ENCODE peak calls at places on chromosomes 12 and 14, in four cellular contexts. A is GM12878, Q is HepG2, I is K562. W is an unnamed sample.

GRCh38 chr14:105930572-105930971 is 404.2 kb downstream of the TMEM121 start:
- DNase-seq in A (no peak), Q (no peak), I (peak), W (no peak)

GRCh38 chr12:120110550-120111501 is 5.7 kb downstream of the RAB35 start:
- DNase-seq in A (no peak), Q (no peak), I (no peak), W (no peak)

GRCh38 chr12:75665216-75665615 is 153.8 kb upstream of the KRR1 start:
- DNase-seq in A (no peak), Q (peak), I (no peak), W (no peak)

GRCh38 chr12:92193846-92194245 is 48.2 kb upstream of the BTG1 start:
- DNase-seq in A (no peak), Q (no peak), I (no peak), W (no peak)

GRCh38 chr12:113766880-113767878 is 198.9 kb downstream of the RBM19 start:
- DNase-seq in A (no peak), Q (peak), I (no peak), W (no peak)

GRCh38 chr12:125246346-125246656 is 181.1 kb downstream of the AACS start:
- DNase-seq in A (no peak), Q (no peak), I (no peak), W (no peak)

GRCh38 chr12:12461281-12461922 is 101.3 kb downstream of the DUSP16 start:
- DNase-seq in A (no peak), Q (no peak), I (no peak), W (no peak)

GRCh38 chr12:53770281-53770680 is 18.5 kb upstream of the CISTR start:
- DNase-seq in A (no peak), Q (no peak), I (no peak), W (no peak)

GRCh38 chr14:33357225-33358010 is 418.7 kb downstream of the NPAS3 start:
- DNase-seq in A (no peak), Q (no peak), I (no peak), W (no peak)

GRCh38 chr14:84029246-84029645 is 1500.7 kb upstream of the FLRT2 start:
- DNase-seq in A (no peak), Q (no peak), I (no peak), W (peak)

GRCh38 chr12:103578926-103579325 is 8.1 kb upstream of the STAB2 start:
- DNase-seq in A (no peak), Q (no peak), I (no peak), W (no peak)

GRCh38 chr14:59482471-59483331 is 1.5 kb downstream of the L3HYPDH start:
- DNase-seq in A (no peak), Q (peak), I (peak), W (peak)

GRCh38 chr12:43278268-43278832 is 273.7 kb downstream of the ADAMTS20 start:
- DNase-seq in A (peak), Q (no peak), I (no peak), W (peak)

GRCh38 chr14:50619569-50620141 is 48.5 kb downstream of the SAV1 start:
- DNase-seq in A (peak), Q (peak), I (no peak), W (peak)

GRCh38 chr14:104307627-104308401 is 169.4 kb downstream of the KIF26A start:
- DNase-seq in A (no peak), Q (no peak), I (no peak), W (no peak)

GRCh38 chr14:105019861-105020814 is 745 bp downstream of the CDCA4 start:
- DNase-seq in A (no peak), Q (no peak), I (no peak), W (peak)

GRCh38 chr12:62631531-62632520 is 165.2 kb downstream of the MON2 start:
- DNase-seq in A (no peak), Q (peak), I (no peak), W (peak)

GRCh38 chr14:60648169-60648933 is 926 bp downstream of the SIX1 start:
- DNase-seq in A (no peak), Q (no peak), I (peak), W (no peak)

GRCh38 chr14:64440494-64440893 is 24.8 kb upstream of the AKAP5 start:
- DNase-seq in A (no peak), Q (no peak), I (no peak), W (no peak)

GRCh38 chr14:101018561-101019290 is 115.2 kb upstream of the RTL1 start:
- DNase-seq in A (no peak), Q (no peak), I (no peak), W (no peak)

GRCh38 chr14:30129795-30130194 is 202.1 kb upstream of the PRKD1 start:
- DNase-seq in A (no peak), Q (no peak), I (no peak), W (no peak)

GRCh38 chr12:13000935-13001724 is 1.1 kb upstream of the HEBP1 start:
- DNase-seq in A (no peak), Q (peak), I (peak), W (peak)

GRCh38 chr12:99389751-99390150 is 257.8 kb upstream of the GARIN6 start:
- DNase-seq in A (no peak), Q (no peak), I (no peak), W (no peak)

DNA sequence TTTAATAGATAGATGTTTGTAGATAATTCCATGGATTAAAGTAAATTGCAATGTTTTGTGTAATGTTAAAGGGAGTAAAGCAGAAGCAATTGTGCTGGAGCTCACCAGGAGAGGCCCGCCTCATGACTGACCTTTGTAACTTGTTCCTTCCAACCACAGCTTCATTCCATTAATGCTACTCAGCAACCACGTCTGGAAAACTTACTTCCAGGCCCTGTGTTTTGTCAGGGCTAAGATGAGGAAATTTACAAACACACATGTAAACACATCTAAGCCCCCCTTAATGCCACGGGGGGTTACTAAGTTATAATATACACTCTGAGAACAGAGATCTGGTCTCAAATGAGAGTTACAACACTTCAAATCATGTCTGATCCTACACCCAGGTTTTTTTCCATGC is 12.4 kb downstream of the LUM start:
- DNase-seq in A (no peak), Q (no peak), I (no peak), W (no peak)
- TF ChIP-seq MAX in A (no peak), Q (no peak), I (no peak), W (no peak)

GRCh38 chr14:76762617-76763361 is 1.5 kb downstream of the VASH1 start:
- DNase-seq in A (no peak), Q (no peak), I (peak), W (no peak)
- TF ChIP-seq EZH2 in A (no peak), Q (no peak), I (no peak), W (no peak)

GRCh38 chr14:55574988-55575387 is 5.0 kb upstream of the KTN1 start:
- DNase-seq in A (no peak), Q (no peak), I (no peak), W (no peak)

GRCh38 chr14:55579724-55580400 is at the start of gene KTN1:
- DNase-seq in A (no peak), Q (peak), I (peak), W (peak)

GRCh38 chr14:55580401-55581010 is 499 bp downstream of the KTN1 start:
- DNase-seq in A (no peak), Q (no peak), I (peak), W (peak)

GRCh38 chr14:55578511-55578910 is 1.5 kb upstream of the KTN1 start:
- DNase-seq in A (no peak), Q (no peak), I (no peak), W (no peak)

GRCh38 chr14:55577229-55577628 is 2.8 kb upstream of the KTN1 start:
- DNase-seq in A (no peak), Q (no peak), I (no peak), W (no peak)
- TF ChIP-seq MAX in A (no peak), Q (no peak), I (no peak), W (no peak)

GRCh38 chr14:102608064-102608446 is 15.6 kb downstream of the RCOR1 start:
- DNase-seq in A (peak), Q (no peak), I (no peak), W (no peak)

GRCh38 chr14:102605026-102605425 is 12.6 kb downstream of the RCOR1 start:
- DNase-seq in A (no peak), Q (no peak), I (no peak), W (no peak)

GRCh38 chr14:102603293-102603907 is 11.0 kb downstream of the RCOR1 start:
- DNase-seq in A (no peak), Q (no peak), I (no peak), W (no peak)

GRCh38 chr14:102604183-102604582 is 11.7 kb downstream of the RCOR1 start:
- DNase-seq in A (no peak), Q (no peak), I (no peak), W (no peak)

DNA sequence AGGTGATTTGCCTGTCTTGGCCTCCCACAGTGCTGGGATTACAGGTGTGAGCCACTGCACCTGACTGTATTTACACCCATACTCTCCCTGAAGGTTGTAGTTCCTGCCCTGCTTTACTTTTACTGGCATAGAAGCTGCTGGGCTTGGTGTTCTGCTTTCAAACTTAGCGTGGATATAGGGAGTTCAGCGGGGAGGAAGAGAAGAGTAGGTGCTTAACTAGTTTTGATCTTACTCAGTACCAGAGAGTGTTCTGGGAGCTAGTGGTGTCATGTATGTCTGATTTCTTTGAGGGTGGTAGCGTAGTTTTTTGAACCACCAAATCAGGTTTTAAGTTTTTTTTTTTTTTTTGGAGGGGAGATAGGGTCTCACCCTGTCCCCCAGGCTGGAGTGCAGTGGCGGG is 13.8 kb downstream of the RCOR1 start:
- DNase-seq in A (peak), Q (no peak), I (no peak), W (no peak)
- TF ChIP-seq EZH2 in A (no peak), Q (no peak), I (no peak), W (no peak)

DNA sequence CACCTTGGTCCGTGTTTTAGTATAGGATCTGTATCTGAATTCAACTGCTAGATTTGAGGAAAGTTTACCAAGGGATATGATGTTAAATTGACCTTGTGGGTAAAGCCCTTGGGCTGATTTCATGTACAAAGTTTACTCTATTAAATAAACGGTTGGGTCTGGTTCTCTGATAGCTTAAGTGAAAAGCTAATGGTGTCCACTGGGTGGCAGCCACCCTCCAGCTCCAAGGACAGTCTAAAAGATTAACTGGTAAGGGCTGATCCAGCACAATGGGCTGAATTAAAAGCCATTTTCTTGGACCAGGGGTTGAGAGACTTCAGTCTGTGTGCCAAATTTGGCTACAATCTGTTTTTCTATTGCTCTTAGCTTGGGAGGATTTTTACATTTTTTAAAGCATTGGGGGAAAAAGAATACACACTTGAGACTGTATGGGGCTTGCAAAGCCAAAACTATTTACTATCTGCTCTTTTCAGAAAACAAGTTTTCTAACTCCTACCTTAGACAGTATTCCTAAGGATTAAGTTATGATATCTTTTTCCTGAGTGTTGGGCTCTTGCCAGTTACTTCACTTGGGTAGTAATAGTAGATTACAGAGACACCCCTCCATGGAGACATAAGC is 116.5 kb downstream of the GPHN start:
- DNase-seq in A (peak), Q (peak), I (peak), W (peak)
- TF ChIP-seq MAX in A (no peak), Q (no peak), I (no peak), W (no peak)

GRCh38 chr12:132558861-132559623 is 51.3 kb downstream of the LRCOL1 start:
- DNase-seq in A (no peak), Q (no peak), I (no peak), W (no peak)
- TF ChIP-seq EZH2 in A (no peak), Q (no peak), I (no peak), W (no peak)

GRCh38 chr12:108568653-108569154 is 6.3 kb downstream of the ISCU start:
- DNase-seq in A (peak), Q (no peak), I (no peak), W (no peak)
- TF ChIP-seq MAX in A (peak), Q (no peak), I (no peak), W (no peak)

DNA sequence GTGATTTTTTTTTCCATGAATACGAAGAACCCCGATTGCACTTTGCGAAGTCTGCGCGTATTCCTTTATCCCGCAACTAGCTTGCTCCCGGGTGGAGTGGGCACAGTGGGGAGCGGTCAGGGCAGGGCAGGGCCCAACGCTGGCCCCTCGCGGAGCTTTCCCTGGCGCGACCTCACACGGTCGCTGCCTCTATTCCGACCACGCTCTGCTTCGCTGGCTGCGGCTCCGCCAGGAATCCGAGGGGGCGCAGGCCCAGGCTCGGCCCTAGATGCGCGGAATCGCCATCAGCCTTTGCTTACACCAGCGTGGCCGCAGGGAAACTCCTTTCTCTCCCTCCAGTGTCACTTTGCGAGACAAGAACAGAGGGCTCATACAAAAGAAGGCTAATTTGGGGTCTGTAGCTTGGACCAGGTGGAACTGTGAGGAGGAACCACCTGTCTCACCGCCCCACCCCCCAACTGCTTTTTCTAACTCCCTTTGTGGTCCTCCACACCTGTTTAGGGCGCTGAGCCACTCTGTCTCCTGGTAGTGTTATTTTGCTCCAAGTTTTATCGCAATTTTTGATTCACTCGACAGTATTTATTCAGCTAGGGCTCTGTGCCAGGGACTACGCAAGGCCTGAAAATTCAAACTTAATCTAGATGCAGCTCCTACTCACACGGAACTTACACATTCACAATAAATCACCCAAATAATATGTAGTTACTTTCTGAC is 3.1 kb upstream of the NKX2-1 start:
- DNase-seq in A (no peak), Q (no peak), I (no peak), W (no peak)
- TF ChIP-seq EZH2 in A (no peak), Q (no peak), I (no peak), W (peak)

GRCh38 chr14:20996521-20996920 is 2.6 kb upstream of the SLC39A2 start:
- DNase-seq in A (no peak), Q (no peak), I (no peak), W (no peak)

GRCh38 chr14:20997564-20997963 is 1.5 kb upstream of the SLC39A2 start:
- DNase-seq in A (no peak), Q (no peak), I (no peak), W (no peak)

GRCh38 chr14:20998139-20998538 is 954 bp upstream of the SLC39A2 start:
- DNase-seq in A (no peak), Q (no peak), I (no peak), W (no peak)

GRCh38 chr14:21001218-21001617 is 2.1 kb downstream of the SLC39A2 start:
- DNase-seq in A (no peak), Q (no peak), I (no peak), W (no peak)

GRCh38 chr14:20998674-20999366 is at the start of gene SLC39A2:
- DNase-seq in A (no peak), Q (no peak), I (peak), W (no peak)
- TF ChIP-seq MAX in A (no peak), Q (no peak), I (no peak), W (no peak)